ENCODE peak calls at places on chromosomes 16 and 17, in five cellular contexts. F, E, A, Y and O are unnamed samples.

GRCh38 chr17:66737524-66737923 is 97.4 kb upstream of the CACNG5 start:
- DNase-seq in F (no peak), E (no peak), A (peak; percentile 49), Y (no peak), O (no peak)

GRCh38 chr17:38871992-38872605 is 2.2 kb downstream of the LASP1 start:
- DNase-seq in F (no peak), E (no peak), A (no peak), Y (no peak), O (no peak)

GRCh38 chr16:67882374-67883145 is 2.1 kb upstream of the NRN1L start:
- DNase-seq in F (no peak), E (no peak), A (no peak), Y (no peak), O (no peak)

GRCh38 chr16:83975646-83976260 is 7.7 kb downstream of the NECAB2 start:
- DNase-seq in F (no peak), E (no peak), A (no peak), Y (no peak), O (no peak)

GRCh38 chr16:50859628-50860360 is 117.9 kb downstream of the CYLD start:
- DNase-seq in F (no peak), E (no peak), A (no peak), Y (no peak), O (no peak)

GRCh38 chr17:57982452-57983170 is 5.4 kb downstream of the VEZF1 start:
- DNase-seq in F (no peak), E (no peak), A (no peak), Y (no peak), O (no peak)

GRCh38 chr17:47713980-47714689 is 18.9 kb upstream of the TBX21 start:
- DNase-seq in F (no peak), E (no peak), A (no peak), Y (no peak), O (no peak)

GRCh38 chr17:10683853-10684252 is 13.5 kb downstream of the SCO1 start:
- DNase-seq in F (peak; percentile 21), E (peak; percentile 26), A (peak; percentile 39), Y (no peak), O (peak; percentile 46)

GRCh38 chr16:81442220-81442908 is 2.2 kb upstream of the CMIP start:
- DNase-seq in F (no peak), E (no peak), A (no peak), Y (no peak), O (no peak)

GRCh38 chr17:3808701-3809100 is 7.7 kb upstream of the ITGAE start:
- DNase-seq in F (no peak), E (no peak), A (no peak), Y (no peak), O (no peak)

GRCh38 chr16:54284931-54285413 is 1.6 kb downstream of the IRX3 start:
- DNase-seq in F (no peak), E (no peak), A (no peak), Y (no peak), O (peak; percentile 46)

GRCh38 chr16:1788708-1789100 is 4.8 kb downstream of the IGFALS start:
- DNase-seq in F (no peak), E (no peak), A (no peak), Y (no peak), O (no peak)

GRCh38 chr17:78051186-78051972 is 77.2 kb downstream of the TMC6 start:
- DNase-seq in F (no peak), E (no peak), A (no peak), Y (no peak), O (no peak)

GRCh38 chr16:5735444-5735843 is 637.8 kb upstream of the EEF2KMT start:
- DNase-seq in F (no peak), E (no peak), A (no peak), Y (no peak), O (no peak)

GRCh38 chr16:84780977-84781376 is 38.8 kb upstream of the CRISPLD2 start:
- DNase-seq in F (no peak), E (no peak), A (no peak), Y (no peak), O (no peak)

GRCh38 chr17:9880582-9880999 is 24.5 kb downstream of the RCVRN start:
- DNase-seq in F (peak; percentile 86), E (no peak), A (no peak), Y (peak; percentile 1), O (no peak)

GRCh38 chr16:71647391-71647790 is 21.4 kb downstream of the MARVELD3 start:
- DNase-seq in F (no peak), E (no peak), A (no peak), Y (no peak), O (no peak)

GRCh38 chr16:89574681-89575246 is 794 bp upstream of the CPNE7 start:
- DNase-seq in F (peak; percentile 92), E (peak; percentile 86), A (peak; percentile 61), Y (no peak), O (no peak)

GRCh38 chr16:27495191-27495590 is 54.5 kb downstream of the GTF3C1 start:
- DNase-seq in F (no peak), E (no peak), A (peak; percentile 85), Y (no peak), O (no peak)

GRCh38 chr17:49861150-49861884 is 13.4 kb upstream of the TAC4 start:
- DNase-seq in F (peak; percentile 82), E (peak; percentile 92), A (peak; percentile 27), Y (no peak), O (peak; percentile 93)

GRCh38 chr16:27778926-27779570 is 229.1 kb downstream of the KATNIP start:
- DNase-seq in F (no peak), E (no peak), A (no peak), Y (no peak), O (no peak)

GRCh38 chr17:82858376-82859126 is 18.7 kb upstream of the ZNF750 start:
- DNase-seq in F (no peak), E (no peak), A (no peak), Y (no peak), O (no peak)

GRCh38 chr17:63387941-63388340 is 58.2 kb downstream of the CYB561 start:
- DNase-seq in F (no peak), E (no peak), A (no peak), Y (no peak), O (no peak)

GRCh38 chr17:39365252-39365651 is 36.2 kb downstream of the FBXL20 start:
- DNase-seq in F (no peak), E (no peak), A (peak; percentile 83), Y (no peak), O (no peak)

GRCh38 chr17:3925684-3926537 is 9.6 kb upstream of the P2RX1 start:
- DNase-seq in F (no peak), E (no peak), A (no peak), Y (no peak), O (no peak)

GRCh38 chr17:3672571-3672970 is 4.0 kb downstream of the EMC6 start:
- DNase-seq in F (no peak), E (no peak), A (no peak), Y (no peak), O (no peak)

GRCh38 chr16:87065781-87066694 is 251.2 kb downstream of the C16orf95 start:
- DNase-seq in F (no peak), E (no peak), A (no peak), Y (no peak), O (no peak)

GRCh38 chr16:6146874-6147425 is 1049.4 kb upstream of the EEF2KMT start:
- DNase-seq in F (no peak), E (no peak), A (no peak), Y (no peak), O (no peak)

GRCh38 chr17:83012873-83013778 is 66.3 kb upstream of the METRNL start:
- DNase-seq in F (no peak), E (no peak), A (peak; percentile 97), Y (no peak), O (peak; percentile 41)

GRCh38 chr17:71180801-71181385 is 939.9 kb upstream of the SOX9 start:
- DNase-seq in F (no peak), E (no peak), A (peak; percentile 52), Y (no peak), O (peak; percentile 33)

GRCh38 chr17:20063665-20064648 is 54.8 kb downstream of the SPECC1 start:
- DNase-seq in F (peak; percentile 86), E (no peak), A (peak; percentile 87), Y (peak; percentile 76), O (no peak)

GRCh38 chr17:79118924-79119323 is 44.3 kb downstream of the ENGASE start:
- DNase-seq in F (no peak), E (no peak), A (no peak), Y (no peak), O (no peak)

GRCh38 chr17:56653877-56654276 is 60.4 kb downstream of the NOG start:
- DNase-seq in F (peak; percentile 54), E (peak; percentile 39), A (peak; percentile 52), Y (peak; percentile 26), O (peak; percentile 32)

GRCh38 chr17:9115446-9116265 is 94.3 kb downstream of the NTN1 start:
- DNase-seq in F (peak; percentile 67), E (peak; percentile 9), A (peak; percentile 6), Y (no peak), O (peak; percentile 31)

GRCh38 chr17:50660042-50660886 is 25.6 kb downstream of the ABCC3 start:
- DNase-seq in F (peak; percentile 82), E (peak; percentile 68), A (peak; percentile 39), Y (no peak), O (peak; percentile 87)

GRCh38 chr16:82524939-82525338 is 101.8 kb upstream of the CDH13 start:
- DNase-seq in F (no peak), E (no peak), A (no peak), Y (no peak), O (no peak)

GRCh38 chr17:57810740-57811632 is 38.9 kb downstream of the MRPS23 start:
- DNase-seq in F (no peak), E (no peak), A (peak; percentile 4), Y (no peak), O (peak; percentile 74)

GRCh38 chr16:647173-647902 is 1.8 kb upstream of the WDR90 start:
- DNase-seq in F (no peak), E (no peak), A (no peak), Y (no peak), O (no peak)

GRCh38 chr16:644556-644955 is 2.9 kb downstream of the MCRIP2 start:
- DNase-seq in F (no peak), E (no peak), A (no peak), Y (no peak), O (no peak)

GRCh38 chr16:645852-646678 is 3.1 kb upstream of the WDR90 start:
- DNase-seq in F (no peak), E (no peak), A (no peak), Y (no peak), O (no peak)

GRCh38 chr16:648071-648785 is 937 bp upstream of the WDR90 start:
- DNase-seq in F (no peak), E (no peak), A (no peak), Y (no peak), O (peak; percentile 89)

GRCh38 chr16:646679-647172 is 2.4 kb upstream of the WDR90 start:
- DNase-seq in F (no peak), E (no peak), A (no peak), Y (no peak), O (no peak)
- H3K4me1 ChIP-seq in F (peaks cover 50% of the 10 kb centered on the region), E (peaks cover 88% of the 10 kb centered on the region), A (peaks cover 21% of the 10 kb centered on the region), Y (peaks cover 9% of the 10 kb centered on the region), O (peaks cover 10% of the 10 kb centered on the region)

GRCh38 chr17:2594657-2595085 is 1.2 kb downstream of the PAFAH1B1 start:
- DNase-seq in F (no peak), E (no peak), A (no peak), Y (no peak), O (no peak)
- TF ChIP-seq RCOR1 in F (no peak), E (no peak), A (no peak), Y (no peak), O (no peak)

GRCh38 chr17:15408803-15409202 is 58.6 kb downstream of the CDRT4 start:
- DNase-seq in F (peak; percentile 25), E (no peak), A (no peak), Y (no peak), O (no peak)
- H3K4me1 ChIP-seq in F (no peaks in the 10 kb centered on the region), E (no peaks in the 10 kb centered on the region), A (peaks cover 24% of the 10 kb centered on the region), Y (no peaks in the 10 kb centered on the region), O (peaks cover 18% of the 10 kb centered on the region)

GRCh38 chr16:29808219-29808900 is 2.0 kb downstream of the MAZ start:
- DNase-seq in F (no peak), E (no peak), A (no peak), Y (no peak), O (no peak)
- TF ChIP-seq RCOR1 in F (no peak), E (no peak), A (no peak), Y (no peak), O (no peak)